ENCODE peak calls at places on chromosomes 16 and 17, in five cellular contexts. K, R, J, W and X are unnamed samples.

GRCh38 chr16:76518791-76519190 is 241.6 kb downstream of the CNTNAP4 start:
- DNase-seq in R (no peak), J (no peak), K (no peak), W (no peak), X (no peak)

GRCh38 chr16:47197536-47198179 is 53.9 kb upstream of the NETO2 start:
- DNase-seq in J (no peak), K (no peak), R (no peak), W (no peak), X (peak)

GRCh38 chr17:15096511-15096910 is 168.6 kb downstream of the PMP22 start:
- DNase-seq in K (no peak), W (no peak), J (no peak), R (no peak), X (no peak)

GRCh38 chr17:48024149-48025039 is 13.2 kb downstream of the COPZ2 start:
- DNase-seq in R (no peak), K (peak), W (no peak), J (no peak), X (no peak)

GRCh38 chr17:43465049-43465448 is 18.7 kb upstream of the DHX8 start:
- DNase-seq in J (no peak), R (no peak), K (no peak), W (no peak), X (no peak)

GRCh38 chr17:82101767-82102679 is 4.0 kb upstream of the FASN start:
- DNase-seq in R (no peak), K (no peak), W (peak), J (no peak), X (no peak)

GRCh38 chr16:69513180-69513966 is 52.4 kb upstream of the NFAT5 start:
- DNase-seq in J (no peak), K (no peak), W (no peak), R (no peak), X (peak)

GRCh38 chr16:83802135-83802534 is 5.6 kb upstream of the HSBP1 start:
- DNase-seq in W (no peak), J (no peak), K (peak), R (no peak), X (peak)

GRCh38 chr17:29588561-29589411 is 662 bp downstream of the GIT1 start:
- DNase-seq in R (no peak), J (peak), W (no peak), K (peak), X (peak)

GRCh38 chr16:72203401-72203800 is 31.4 kb upstream of the PMFBP1 start:
- DNase-seq in J (no peak), R (no peak), K (no peak), W (no peak), X (peak)

GRCh38 chr17:30323895-30324319 is 9.9 kb downstream of the TMIGD1 start:
- DNase-seq in R (no peak), J (no peak), W (no peak), K (peak), X (no peak)

GRCh38 chr17:79188048-79188447 is 113.4 kb downstream of the ENGASE start:
- DNase-seq in R (peak), K (peak), J (peak), W (no peak), X (no peak)

GRCh38 chr17:21280081-21280518 is 4.4 kb upstream of the MAP2K3 start:
- DNase-seq in J (peak), K (peak), R (no peak), W (peak), X (peak)

GRCh38 chr17:1252203-1252608 is 18.0 kb upstream of the BHLHA9 start:
- DNase-seq in K (no peak), J (no peak), W (no peak), R (no peak), X (no peak)

GRCh38 chr17:57316361-57316760 is 60.0 kb downstream of the MSI2 start:
- DNase-seq in W (no peak), J (no peak), R (no peak), K (no peak), X (no peak)

GRCh38 chr16:71456801-71457200 is 5.2 kb downstream of the ZNF23 start:
- DNase-seq in J (no peak), W (no peak), K (no peak), R (no peak), X (no peak)

GRCh38 chr17:72622661-72623433 is 469.6 kb downstream of the SLC39A11 start:
- DNase-seq in K (no peak), W (no peak), R (no peak), J (no peak), X (no peak)

GRCh38 chr16:64771273-64771672 is 350.6 kb downstream of the CDH11 start:
- DNase-seq in W (no peak), K (no peak), R (no peak), J (no peak), X (no peak)

GRCh38 chr16:78179666-78180065 is 80.2 kb downstream of the WWOX start:
- DNase-seq in R (no peak), J (no peak), W (peak), K (no peak), X (no peak)

GRCh38 chr17:79936661-79937434 is 97.6 kb upstream of the CBX4 start:
- DNase-seq in K (no peak), W (no peak), J (no peak), R (no peak), X (no peak)

GRCh38 chr17:10735821-10736220 is 6.0 kb upstream of the TMEM220 start:
- DNase-seq in W (no peak), K (no peak), R (no peak), J (no peak), X (no peak)

GRCh38 chr17:40095356-40095943 is 4.9 kb downstream of the NR1D1 start:
- DNase-seq in W (no peak), J (no peak), K (no peak), R (no peak), X (no peak)

GRCh38 chr16:8632675-8633182 is 11.2 kb downstream of the METTL22 start:
- DNase-seq in W (no peak), R (no peak), K (no peak), J (no peak), X (no peak)

GRCh38 chr17:41885733-41886132 is 20.5 kb upstream of the KLHL11 start:
- DNase-seq in R (no peak), J (peak), K (peak), W (no peak), X (no peak)

GRCh38 chr17:55275894-55276804 is 11.4 kb downstream of the HLF start:
- DNase-seq in W (peak), K (peak), J (no peak), R (no peak), X (no peak)

GRCh38 chr17:9151091-9151490 is 129.8 kb downstream of the NTN1 start:
- DNase-seq in K (no peak), R (no peak), J (no peak), W (peak), X (no peak)

GRCh38 chr16:30980959-30981358 is 4.0 kb upstream of the HSD3B7 start:
- DNase-seq in W (no peak), K (no peak), R (no peak), J (no peak), X (no peak)

GRCh38 chr17:73650147-73650546 is 5.9 kb upstream of the SDK2 start:
- DNase-seq in R (no peak), K (peak), W (no peak), J (no peak), X (no peak)

GRCh38 chr16:10760863-10761262 is 17.2 kb downstream of the NUBP1 start:
- DNase-seq in K (no peak), R (no peak), J (no peak), W (no peak), X (no peak)

GRCh38 chr16:2270070-2270462 is 2.1 kb upstream of the RNPS1 start:
- DNase-seq in J (no peak), W (no peak), R (no peak), K (no peak), X (no peak)

GRCh38 chr16:48720266-48720665 is 110.3 kb upstream of the N4BP1 start:
- DNase-seq in K (peak), J (no peak), R (peak), W (peak), X (peak)

GRCh38 chr16:1914084-1914608 is 4.1 kb downstream of the HS3ST6 start:
- DNase-seq in W (no peak), K (no peak), J (no peak), R (no peak), X (no peak)

GRCh38 chr17:64591944-64592343 is 70.2 kb downstream of the SMURF2 start:
- DNase-seq in J (no peak), K (no peak), W (no peak), R (no peak), X (no peak)

GRCh38 chr16:81263470-81264200 is 25.1 kb downstream of the BCO1 start:
- DNase-seq in W (no peak), K (no peak), R (no peak), J (no peak), X (peak)

GRCh38 chr17:65593870-65594584 is 32.6 kb upstream of the AXIN2 start:
- DNase-seq in R (no peak), J (no peak), W (no peak), K (no peak), X (peak)

GRCh38 chr17:81489012-81489968 is 23.3 kb downstream of the ACTG1 start:
- DNase-seq in W (no peak), R (no peak), K (no peak), J (no peak), X (no peak)

GRCh38 chr17:36529121-36529520 is 5.5 kb downstream of the MYO19 start:
- DNase-seq in K (peak), W (no peak), R (no peak), J (no peak), X (peak)

GRCh38 chr17:32552280-32552679 is 65.5 kb downstream of the CDK5R1 start:
- DNase-seq in J (no peak), R (no peak), W (no peak), K (no peak), X (no peak)

GRCh38 chr17:75271233-75271954 is 363 bp upstream of the MIF4GD start:
- DNase-seq in R (no peak), K (peak), J (peak), W (peak), X (no peak)
- TF ChIP-seq MAFK in R (no peak), K (no peak), J (no peak), W (no peak), X (no peak)

GRCh38 chr17:37790153-37790552 is 45.3 kb upstream of the HNF1B start:
- DNase-seq in K (no peak), J (no peak), W (no peak), R (no peak), X (no peak)
- TF ChIP-seq MAFK in K (no peak), J (no peak), W (no peak), R (no peak), X (no peak)

GRCh38 chr17:31487648-31488263 is 96.3 kb downstream of the RAB11FIP4 start:
- DNase-seq in J (peak), K (peak), R (peak), W (peak), X (peak)
- TF ChIP-seq MAFK in J (no peak), K (no peak), R (no peak), W (no peak), X (no peak)

DNA sequence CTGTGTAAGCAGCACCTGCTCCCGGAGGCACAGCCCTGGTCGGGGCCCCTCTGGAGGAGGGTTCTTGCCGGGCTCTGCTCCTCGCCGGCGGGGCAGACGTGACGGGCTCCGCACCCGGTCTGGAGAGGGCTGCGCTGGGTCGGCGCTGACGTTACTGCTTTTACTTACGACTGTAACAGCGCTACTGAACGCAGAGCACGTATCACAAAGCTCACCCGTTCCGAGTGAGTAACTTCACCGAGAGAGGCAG is 1.3 kb upstream of the RAB40C start:
- DNase-seq in J (no peak), R (no peak), K (peak), W (no peak), X (peak)
- TF ChIP-seq MAFK in J (no peak), R (no peak), K (no peak), W (no peak), X (no peak)

GRCh38 chr16:85037050-85037410 is 9.4 kb downstream of the KIAA0513 start:
- DNase-seq in W (no peak), R (no peak), K (peak), J (peak), X (peak)
- TF ChIP-seq MAFK in W (no peak), R (no peak), K (no peak), J (no peak), X (no peak)

DNA sequence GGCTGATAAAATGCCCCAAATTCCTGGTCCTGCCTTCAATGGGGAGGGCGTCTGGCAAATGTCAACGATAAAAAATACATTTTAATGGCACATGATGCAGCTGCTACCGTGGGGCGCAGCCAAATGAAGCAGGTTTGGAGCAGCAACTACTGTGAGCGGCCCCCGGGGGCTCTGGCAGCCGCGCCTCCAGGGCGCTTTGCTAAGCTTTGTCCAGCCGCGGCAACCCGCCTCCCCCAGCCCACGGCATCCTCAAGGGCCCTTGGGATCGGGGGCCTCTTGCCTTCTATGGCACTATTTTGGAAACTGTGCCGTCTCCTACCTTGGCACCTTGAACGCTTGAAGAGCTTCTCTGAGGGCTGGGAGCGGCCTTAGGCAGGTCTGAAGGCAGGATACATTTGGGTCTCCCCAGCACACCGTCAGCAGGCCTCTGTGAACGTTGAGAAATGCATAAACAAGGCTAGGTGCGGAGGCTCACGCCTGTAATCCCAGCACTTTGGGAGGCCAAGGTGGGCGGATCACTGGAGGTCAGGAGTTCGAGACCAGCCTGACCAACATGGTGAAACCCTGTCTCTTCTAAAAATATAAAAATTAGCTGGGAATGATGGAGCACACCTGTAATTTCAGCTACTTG is 25.1 kb downstream of the TBX4 start:
- DNase-seq in W (no peak), K (no peak), J (no peak), R (no peak), X (no peak)
- TF ChIP-seq MAFK in W (no peak), K (no peak), J (no peak), R (no peak), X (no peak)

GRCh38 chr16:23254338-23254737 is 47.8 kb upstream of the SCNN1B start:
- DNase-seq in W (no peak), K (no peak), R (no peak), J (peak), X (peak)
- TF ChIP-seq MAFK in W (no peak), K (no peak), R (no peak), J (no peak), X (no peak)